ENCODE peak calls at places on chromosomes 13 and 19, in four cellular contexts. P is heart left ventricle, G is colonic mucosa, K is esophagus muscularis mucosa. J is an unnamed sample. For H3K4me1, the result is how much of the 10 kb centered on the place peaks cover.

GRCh38 chr13:20146381-20146780 is 14.5 kb downstream of the GJA3 start:
- DNase-seq in P (no peak), K (no peak), G (no peak), J (no peak)

GRCh38 chr13:34967851-34968562 is 25.9 kb downstream of the NBEA start:
- DNase-seq in P (no peak), G (no peak), K (no peak), J (peak)

GRCh38 chr13:66992183-66992582 is 238.0 kb downstream of the PCDH9 start:
- DNase-seq in K (no peak), G (no peak), P (no peak), J (peak)

GRCh38 chr13:22135446-22135845 is 464.6 kb downstream of the FGF9 start:
- DNase-seq in G (no peak), K (no peak), P (no peak), J (no peak)

GRCh38 chr13:113298001-113298945 is 1.2 kb downstream of the LAMP1 start:
- DNase-seq in K (no peak), P (no peak), G (no peak), J (peak)

GRCh38 chr13:105806335-105806920 is 729.0 kb downstream of the EFNB2 start:
- DNase-seq in G (no peak), P (no peak), K (no peak), J (no peak)

GRCh38 chr19:3450796-3451411 is 29.4 kb downstream of the SMIM24 start:
- DNase-seq in G (no peak), P (no peak), K (peak), J (peak)

GRCh38 chr13:54953786-54954185 is 1925.2 kb downstream of the OLFM4 start:
- DNase-seq in G (no peak), P (no peak), K (no peak), J (no peak)

GRCh38 chr13:30832845-30833332 is 73.2 kb upstream of the MEDAG start:
- DNase-seq in G (peak), K (no peak), P (peak), J (peak)

GRCh38 chr19:13794388-13794751 is 873 bp upstream of the ZSWIM4 start:
- DNase-seq in P (peak), K (peak), G (peak), J (peak)

GRCh38 chr19:43526884-43527859 is at the start of gene ETHE1:
- DNase-seq in P (peak), K (no peak), G (peak), J (peak)

GRCh38 chr13:91155512-91156114 is 191.9 kb upstream of the MIR17HG start:
- DNase-seq in P (no peak), K (no peak), G (no peak), J (no peak)

GRCh38 chr19:10074153-10074552 is 12.0 kb upstream of the SHFL start:
- DNase-seq in G (peak), P (no peak), K (no peak), J (peak)

GRCh38 chr19:10918359-10918758 is 10.1 kb downstream of the YIPF2 start:
- DNase-seq in G (no peak), P (no peak), K (no peak), J (no peak)

GRCh38 chr19:32041681-32042292 is 303.6 kb upstream of the ZNF507 start:
- DNase-seq in P (no peak), K (no peak), G (peak), J (peak)

GRCh38 chr13:73984949-73985691 is 149.1 kb downstream of the KLF12 start:
- DNase-seq in K (no peak), P (no peak), G (no peak), J (no peak)

GRCh38 chr13:73984201-73984600 is 150.0 kb downstream of the KLF12 start:
- DNase-seq in G (no peak), K (no peak), P (peak), J (no peak)

GRCh38 chr13:73983109-73983508 is 151.1 kb downstream of the KLF12 start:
- DNase-seq in K (no peak), G (no peak), P (no peak), J (no peak)

GRCh38 chr13:73987618-73988017 is 146.6 kb downstream of the KLF12 start:
- DNase-seq in K (no peak), G (no peak), P (no peak), J (no peak)

DNA sequence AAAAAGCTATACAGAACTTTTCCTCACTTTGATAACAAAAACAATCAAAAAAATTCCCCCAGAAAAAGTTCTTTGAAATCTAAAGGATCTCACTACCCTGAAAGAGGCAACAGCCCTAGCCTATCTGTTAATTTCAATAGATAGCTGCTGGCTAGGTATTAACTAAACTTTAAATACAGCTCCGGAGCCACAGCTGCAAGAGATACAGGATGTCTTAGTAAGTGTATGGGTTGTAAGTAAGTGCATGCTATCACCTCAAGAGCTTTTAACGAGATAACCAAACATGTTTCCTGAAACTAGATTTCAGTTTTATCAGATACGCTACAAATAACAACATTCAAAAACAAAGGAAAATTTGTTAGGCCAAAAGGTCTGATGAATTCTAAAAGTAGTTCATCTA is 148.4 kb downstream of the KLF12 start:
- DNase-seq in P (no peak), K (no peak), G (no peak), J (no peak)
- H3K4me1 ChIP-seq in P (under half), K (under half), G (under half), J (under half)

DNA sequence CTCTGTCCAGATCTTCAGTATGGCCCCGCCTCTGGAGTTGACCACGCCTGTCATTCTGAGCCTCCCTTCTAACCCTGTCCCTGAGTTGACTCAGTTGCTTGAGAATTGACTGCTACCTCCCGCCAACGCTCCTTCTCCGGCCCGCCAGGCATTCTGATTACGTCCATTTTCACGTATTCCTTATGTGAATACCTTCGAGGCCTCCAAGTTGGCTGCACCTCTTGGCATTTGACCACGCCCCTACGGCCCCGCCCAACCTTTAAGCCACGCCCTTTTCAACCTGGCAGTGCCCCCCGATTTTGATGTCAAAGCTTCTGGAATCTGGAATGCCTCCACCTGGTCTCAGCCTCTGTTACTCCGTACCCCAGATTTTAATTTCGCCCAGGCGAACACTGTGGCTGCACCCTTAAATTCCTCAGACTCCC is 1.7 kb upstream of the EML2 start:
- DNase-seq in P (no peak), K (no peak), G (peak), J (peak)
- H3K27ac ChIP-seq in P (peak), K (peak), G (peak), J (peak)

GRCh38 chr19:41877916-41878905 is 1.1 kb downstream of the CD79A start:
- DNase-seq in K (no peak), P (no peak), G (no peak), J (no peak)
- H3K4me1 ChIP-seq in K (under half), P (under half), G (under half), J (under half)

GRCh38 chr19:47105874-47106273 is 7.7 kb downstream of the ZC3H4 start:
- DNase-seq in G (no peak), P (no peak), K (no peak), J (no peak)
- H3K27ac ChIP-seq in G (peak), P (peak), K (peak), J (no peak)

DNA sequence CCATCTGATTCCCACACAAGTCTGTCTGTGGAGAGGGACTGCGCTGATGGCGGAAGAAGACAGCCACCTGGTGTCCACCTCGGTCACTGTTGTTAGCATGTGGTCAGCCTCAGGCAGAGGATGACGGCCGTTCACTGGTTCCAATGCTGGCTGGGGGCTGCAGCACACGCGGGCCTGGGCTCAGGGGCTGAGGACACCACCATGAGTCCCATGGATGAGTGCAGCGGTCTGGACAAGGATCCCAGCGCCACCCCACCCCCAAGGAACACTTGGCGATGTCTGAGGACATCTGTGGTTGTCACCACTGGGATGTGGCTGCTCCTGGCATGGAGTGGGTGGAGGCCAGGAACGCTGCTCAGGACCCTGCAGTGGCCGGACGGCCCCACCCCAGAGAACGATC is 10.9 kb downstream of the DPP9 start:
- DNase-seq in G (no peak), P (no peak), K (no peak), J (no peak)
- H3K4me1 ChIP-seq in G (under half), P (under half), K (under half), J (half or more)

GRCh38 chr13:76711515-76712182 is 174.6 kb downstream of the KCTD12 start:
- DNase-seq in K (no peak), G (no peak), P (no peak), J (peak)

GRCh38 chr13:76707360-76707759 is 178.8 kb downstream of the KCTD12 start:
- DNase-seq in K (no peak), G (no peak), P (no peak), J (no peak)

GRCh38 chr13:76703621-76704020 is 182.6 kb downstream of the KCTD12 start:
- DNase-seq in K (no peak), G (no peak), P (no peak), J (no peak)

GRCh38 chr13:76709851-76710250 is 176.4 kb downstream of the KCTD12 start:
- DNase-seq in K (no peak), P (no peak), G (no peak), J (no peak)

DNA sequence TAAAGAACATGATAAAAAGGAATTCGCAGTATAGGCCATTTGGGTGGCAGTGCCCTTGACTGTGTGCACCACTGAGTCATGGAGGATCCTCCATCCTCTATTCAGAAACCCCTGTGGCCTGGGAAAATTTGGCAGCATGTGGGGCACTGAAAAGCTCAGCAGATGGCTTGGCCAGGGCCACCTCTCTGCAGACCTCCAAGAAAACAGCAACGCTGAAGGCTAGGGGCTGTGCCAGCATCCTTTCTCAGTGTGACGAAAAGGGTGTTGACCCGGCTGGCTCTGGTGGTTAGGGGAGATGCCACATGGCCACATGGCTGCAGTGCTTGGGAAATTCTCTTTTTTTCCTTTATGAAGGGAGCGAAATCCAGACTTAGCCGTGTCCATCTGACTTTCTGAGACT is 178.1 kb downstream of the KCTD12 start:
- DNase-seq in P (no peak), K (no peak), G (no peak), J (no peak)
- H3K27ac ChIP-seq in P (no peak), K (no peak), G (no peak), J (no peak)

GRCh38 chr19:41933131-41933458 is 4.8 kb upstream of the ERFL start:
- DNase-seq in P (no peak), K (no peak), G (no peak), J (no peak)
- H3K4me1 ChIP-seq in P (under half), K (under half), G (under half), J (under half)

DNA sequence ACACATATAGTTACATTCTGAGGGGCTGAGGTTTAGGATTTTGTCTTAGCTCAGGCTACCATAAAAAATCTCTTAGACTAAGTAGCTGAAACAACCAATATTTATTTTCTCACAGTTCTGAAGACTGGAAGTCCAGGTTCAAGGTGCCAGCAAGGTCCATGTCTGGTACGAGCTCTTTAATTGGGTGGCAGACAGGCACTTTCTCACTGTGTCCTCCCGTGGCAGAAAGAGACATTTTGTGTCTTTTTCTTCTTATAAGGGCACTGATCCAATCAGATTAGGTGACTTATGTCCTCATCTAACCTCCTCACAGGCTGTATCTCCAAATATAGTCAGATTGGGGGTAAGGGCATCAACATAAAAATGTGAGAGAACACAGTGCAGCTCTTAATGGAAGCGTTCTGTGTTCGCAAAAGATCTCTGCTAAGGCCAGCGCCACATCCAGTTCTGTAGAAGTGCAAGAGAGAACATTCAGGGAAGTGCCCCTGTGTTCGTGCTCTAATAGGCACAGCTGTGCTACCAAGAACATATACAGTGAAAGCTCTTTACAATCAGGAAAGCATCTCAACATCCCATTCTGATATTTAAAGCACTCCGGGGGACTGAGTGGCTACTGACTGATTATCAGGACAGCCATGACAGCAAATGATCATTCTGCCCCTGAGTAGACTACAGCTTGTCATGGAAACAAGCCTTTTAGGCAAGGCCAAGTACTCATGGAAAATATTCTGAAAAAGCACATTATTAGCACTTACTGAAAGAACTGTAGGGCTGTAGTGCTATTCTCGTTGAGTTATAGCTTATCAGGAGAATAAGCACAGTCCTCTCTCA is 819.2 kb downstream of the LIG4 start:
- DNase-seq in P (no peak), K (no peak), G (no peak), J (no peak)
- H3K27ac ChIP-seq in P (no peak), K (no peak), G (no peak), J (no peak)

J was measured in mammary epithelial cell.